ENCODE peak calls at places on chromosomes 12 and 14, in four cellular contexts. P is WTC11, T is Right ventricle myocardium superior, L is right cardiac atrium. N is an unnamed sample.

GRCh38 chr12:47391566-47391965 is 311.8 kb upstream of the AMIGO2 start:
- ATAC-seq in P (no peak), T (no peak), L (no peak), N (peak)

GRCh38 chr12:40854669-40855068 is 162.4 kb downstream of the CNTN1 start:
- ATAC-seq in L (no peak), P (peak), T (no peak), N (no peak)

GRCh38 chr14:54300881-54301280 is 95.9 kb upstream of the CDKN3 start:
- ATAC-seq in L (no peak), P (no peak), T (no peak), N (no peak)

GRCh38 chr12:50055831-50056628 is 1.4 kb upstream of the ASIC1 start:
- ATAC-seq in T (peak), P (peak), L (peak), N (peak)

GRCh38 chr12:47634127-47634526 is 71.7 kb downstream of the RPAP3 start:
- ATAC-seq in P (no peak), L (no peak), T (no peak), N (no peak)

GRCh38 chr12:48034835-48035805 is 30.8 kb upstream of the COL2A1 start:
- ATAC-seq in L (no peak), T (no peak), P (no peak), N (no peak)

GRCh38 chr12:132695431-132695830 is 8.0 kb downstream of the PXMP2 start:
- ATAC-seq in L (peak), P (no peak), T (peak), N (peak)

GRCh38 chr12:121222847-121223246 is 12.9 kb downstream of the P2RX4 start:
- ATAC-seq in L (no peak), T (no peak), P (no peak), N (no peak)

GRCh38 chr12:121465921-121466799 is 66.2 kb downstream of the RNF34 start:
- ATAC-seq in T (no peak), L (no peak), P (no peak), N (no peak)

GRCh38 chr12:43462080-43462479 is 89.9 kb downstream of the ADAMTS20 start:
- ATAC-seq in L (peak), P (no peak), T (no peak), N (no peak)

GRCh38 chr12:68481181-68481941 is 129.3 kb upstream of the RAP1B start:
- ATAC-seq in L (no peak), P (no peak), T (no peak), N (no peak)

GRCh38 chr12:118750666-118751065 is 230.7 kb upstream of the SRRM4 start:
- ATAC-seq in T (no peak), L (no peak), P (peak), N (no peak)

GRCh38 chr12:8647968-8648367 is 14.7 kb downstream of the MFAP5 start:
- ATAC-seq in T (no peak), L (no peak), P (peak), N (no peak)

GRCh38 chr12:26629864-26630263 is 203.1 kb downstream of the ITPR2 start:
- ATAC-seq in P (peak), L (no peak), T (no peak), N (no peak)

GRCh38 chr12:47905313-47905730 is 528 bp upstream of the VDR start:
- ATAC-seq in T (peak), P (peak), L (peak), N (peak)

GRCh38 chr14:50882932-50883826 is 11.3 kb downstream of the ABHD12B start:
- ATAC-seq in T (no peak), P (peak), L (no peak), N (peak)

GRCh38 chr14:51604078-51604477 is 47.6 kb upstream of the FRMD6 start:
- ATAC-seq in P (no peak), L (peak), T (peak), N (no peak)

GRCh38 chr12:69243099-69244084 is 4.0 kb downstream of the CPSF6 start:
- ATAC-seq in L (no peak), T (no peak), P (no peak), N (no peak)

GRCh38 chr12:8052679-8053078 is 13.5 kb downstream of the C3AR1 start:
- ATAC-seq in L (peak), T (peak), P (no peak), N (no peak)

GRCh38 chr14:59254911-59255545 is 66.6 kb downstream of the DAAM1 start:
- ATAC-seq in P (peak), T (peak), L (peak), N (peak)

GRCh38 chr12:29304388-29304787 is 76.6 kb downstream of the ERGIC2 start:
- ATAC-seq in P (no peak), L (no peak), T (no peak), N (no peak)

GRCh38 chr12:96892104-96892503 is 15.0 kb upstream of the NEDD1 start:
- ATAC-seq in L (no peak), P (no peak), T (no peak), N (no peak)

N was measured in esophagus mucosa.